ENCODE peak calls at places on chromosomes 4 and X, in nine cellular contexts. Z is suprapubic skin, U is K562, J is stomach, Q is HCT116, K is prostate gland, O is GM12892, W is vagina, L is spleen. A is an unnamed sample.

GRCh38 chr4:15920723-15921591 is 17.6 kb downstream of the FGFBP1 start:
- DNase-seq in Q (peak; percentile 89), Z (no peak), K (peak; percentile 12), O (no peak), L (no peak), U (no peak), W (no peak), J (peak; percentile 81), A (peak; percentile 86)

GRCh38 chr4:77827343-77827742 is 8.2 kb upstream of the CNOT6L start:
- DNase-seq in J (no peak), W (no peak), U (no peak), Q (no peak), K (no peak), Z (no peak), L (no peak), O (no peak), A (no peak)

GRCh38 chrX:30795981-30796958 is 92.8 kb downstream of the TAB3 start:
- DNase-seq in J (peak; percentile 15), W (peak; percentile 91), L (peak; percentile 31), Q (no peak), O (no peak), K (no peak), Z (no peak), U (no peak), A (no peak)

GRCh38 chrX:91039777-91040176 is 394.9 kb upstream of the PABPC5 start:
- DNase-seq in Z (no peak), K (no peak), W (no peak), U (no peak), J (no peak), O (no peak), L (no peak), Q (no peak), A (no peak)

GRCh38 chr4:112637552-112637866 is 566 bp downstream of the LARP7 start:
- DNase-seq in Q (no peak), L (no peak), W (no peak), U (no peak), J (no peak), K (no peak), O (no peak), Z (no peak), A (no peak)

GRCh38 chrX:31316340-31316991 is 244.6 kb upstream of the FTHL17 start:
- DNase-seq in O (no peak), W (no peak), J (no peak), L (no peak), U (no peak), Q (no peak), Z (no peak), K (no peak), A (no peak)

GRCh38 chr4:10092481-10093272 is 23.9 kb downstream of the WDR1 start:
- DNase-seq in J (no peak), K (no peak), L (peak; percentile 72), O (no peak), U (no peak), Q (no peak), Z (no peak), W (no peak), A (no peak)

GRCh38 chr4:119106036-119107000 is 29.3 kb upstream of the MYOZ2 start:
- DNase-seq in L (no peak), K (no peak), W (no peak), Z (no peak), Q (no peak), U (no peak), J (no peak), O (no peak), A (no peak)

GRCh38 chr4:185573651-185574199 is 38.4 kb upstream of the PDLIM3 start:
- DNase-seq in O (no peak), Z (no peak), J (no peak), L (no peak), U (no peak), K (no peak), Q (peak; percentile 91), W (no peak), A (no peak)

GRCh38 chrX:129959493-129959832 is 23.0 kb upstream of the BCORL1 start:
- DNase-seq in J (no peak), Z (no peak), L (no peak), O (no peak), K (no peak), Q (no peak), W (no peak), U (peak; percentile 20), A (peak; percentile 26)

GRCh38 chr4:122744229-122744628 is 11.7 kb downstream of the BBS12 start:
- DNase-seq in W (no peak), Z (no peak), O (no peak), L (no peak), J (no peak), Q (no peak), U (no peak), K (no peak), A (peak; percentile 36)

GRCh38 chrX:140091276-140091886 is 126.1 kb upstream of the CXorf66 start:
- DNase-seq in O (peak; percentile 11), U (peak; percentile 26), Q (no peak), L (peak; percentile 81), K (peak; percentile 3), Z (no peak), W (no peak), J (peak; percentile 36), A (peak; percentile 88)

GRCh38 chr4:99219072-99219471 is at the start of gene ADH6:
- DNase-seq in U (no peak), O (no peak), Z (no peak), K (no peak), J (no peak), Q (no peak), W (no peak), L (no peak), A (no peak)

GRCh38 chr4:2341261-2341841 is 77.1 kb downstream of the ZFYVE28 start:
- DNase-seq in Q (no peak), L (peak; percentile 69), U (no peak), Z (peak; percentile 55), K (no peak), W (peak; percentile 90), J (peak; percentile 24), O (no peak), A (peak; percentile 79)

GRCh38 chr4:75705198-75705712 is 19.1 kb upstream of the USO1 start:
- DNase-seq in L (no peak), Z (no peak), O (no peak), J (no peak), Q (no peak), U (no peak), K (no peak), W (no peak), A (no peak)

GRCh38 chr4:173990879-173991231 is 292.6 kb downstream of the FBXO8 start:
- DNase-seq in O (no peak), Q (no peak), J (peak; percentile 35), W (no peak), L (no peak), K (no peak), U (no peak), Z (no peak), A (peak; percentile 10)

GRCh38 chr4:1112174-1112820 is 1.1 kb downstream of the RNF212 start:
- DNase-seq in K (no peak), J (no peak), U (no peak), L (no peak), W (no peak), O (no peak), Z (peak; percentile 60), Q (no peak), A (peak; percentile 60)

GRCh38 chr4:1115528-1116293 is 2.3 kb upstream of the RNF212 start:
- DNase-seq in U (no peak), Z (no peak), L (no peak), J (no peak), W (no peak), Q (no peak), K (no peak), O (no peak), A (peak; percentile 50)

GRCh38 chr4:1111259-1111809 is 2.0 kb downstream of the RNF212 start:
- DNase-seq in Z (no peak), Q (no peak), K (no peak), J (no peak), U (no peak), W (peak; percentile 55), O (no peak), L (no peak), A (peak; percentile 30)

GRCh38 chr4:1112821-1113182 is 562 bp downstream of the RNF212 start:
- DNase-seq in K (no peak), W (no peak), J (no peak), U (no peak), Q (no peak), O (no peak), Z (no peak), L (no peak), A (no peak)

GRCh38 chr4:1113311-1114009 is at the start of gene RNF212:
- DNase-seq in U (no peak), K (no peak), Q (no peak), Z (peak; percentile 57), O (no peak), W (no peak), L (no peak), J (peak; percentile 32), A (peak; percentile 92)
- TF ChIP-seq POLR2A in U (no peak), K (no peak), Q (no peak), Z (no peak), O (no peak), W (no peak), L (no peak), J (no peak), A (no peak)

DNA sequence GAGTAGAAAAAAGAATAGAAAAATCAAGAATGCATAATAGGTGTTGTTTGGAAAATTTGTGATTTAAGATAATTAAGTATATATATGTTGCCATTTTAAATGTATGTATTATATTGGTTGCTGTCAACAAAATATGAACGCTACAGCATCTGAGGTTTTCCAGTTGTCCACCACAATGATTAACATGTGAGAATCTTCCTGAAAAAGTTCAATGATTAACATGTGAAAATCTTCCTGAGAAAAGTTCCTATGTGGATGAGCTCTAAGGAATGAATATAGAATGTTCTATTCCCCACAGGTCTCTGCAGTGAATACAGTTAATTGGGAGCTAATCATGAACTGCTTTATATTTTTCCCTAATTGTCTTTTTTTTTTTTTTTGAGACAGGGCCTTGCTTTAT is 214.7 kb downstream of the CBR4 start:
- DNase-seq in L (no peak), Q (no peak), O (no peak), J (no peak), W (no peak), K (no peak), U (no peak), Z (no peak), A (no peak)
- TF ChIP-seq POLR2AphosphoS5 in L (no peak), Q (no peak), O (no peak), J (no peak), W (no peak), K (no peak), U (no peak), Z (no peak), A (no peak)

GRCh38 chrX:24025741-24026402 is 1.1 kb downstream of the KLHL15 start:
- DNase-seq in U (no peak), O (no peak), Z (peak; percentile 65), W (no peak), J (no peak), L (no peak), Q (peak; percentile 24), K (peak; percentile 5), A (no peak)
- TF ChIP-seq POLR2A in U (no peak), O (no peak), Z (no peak), W (peak; percentile 41), J (no peak), L (no peak), Q (no peak), K (peak; percentile 40), A (peak; percentile 54)

DNA sequence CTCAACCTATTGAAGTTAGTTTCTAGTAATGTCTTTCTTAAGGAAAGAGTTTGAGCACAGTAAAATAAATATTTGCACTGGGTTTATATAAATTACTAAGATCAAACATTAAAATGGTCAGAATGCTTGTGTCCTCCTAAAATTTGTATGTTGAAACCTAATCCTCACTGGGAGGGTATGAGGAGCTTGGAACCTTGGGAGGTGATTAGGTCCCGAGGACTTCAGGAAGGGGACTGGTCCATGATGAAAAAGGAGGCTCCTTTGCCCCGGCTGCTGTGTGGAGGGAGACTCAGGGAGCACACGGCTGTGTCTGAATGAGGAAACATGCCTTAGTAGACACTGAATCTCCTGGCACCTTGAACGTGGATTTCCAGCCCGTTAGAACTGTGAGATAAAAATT is 221.9 kb downstream of the TENM3 start:
- DNase-seq in Z (no peak), W (no peak), U (no peak), J (no peak), L (no peak), Q (no peak), O (no peak), K (no peak), A (no peak)
- TF ChIP-seq POLR2AphosphoS5 in Z (no peak), W (no peak), U (no peak), J (no peak), L (no peak), Q (no peak), O (no peak), K (no peak), A (no peak)

A was measured in upper lobe of left lung.